ENCODE peak calls at places on chromosomes 11 and 22, in seven cellular contexts. A, M, H, K, D, S and G are unnamed samples.

GRCh38 chr11:442611-443081 is 835 bp upstream of the ANO9 start:
- DNase-seq in A (peak), D (no peak), K (no peak), H (no peak), M (no peak), S (no peak), G (no peak)

GRCh38 chr11:75422248-75423231 is 10.5 kb downstream of the KLHL35 start:
- DNase-seq in H (no peak), A (peak), D (no peak), S (no peak), M (peak), K (no peak), G (no peak)

GRCh38 chr11:5600374-5600851 is 4.0 kb downstream of the TRIM6 start:
- DNase-seq in K (peak), D (peak), S (peak), A (peak), H (peak), M (peak), G (peak)

GRCh38 chr11:46277313-46277622 is 194 bp upstream of the CREB3L1 start:
- DNase-seq in H (no peak), K (peak), A (peak), D (peak), S (no peak), M (no peak), G (no peak)

GRCh38 chr22:20563464-20563906 is 56.1 kb downstream of the MED15 start:
- DNase-seq in S (no peak), M (no peak), H (no peak), K (no peak), D (no peak), A (no peak), G (no peak)

GRCh38 chr11:113085446-113085845 is 124.2 kb downstream of the NCAM1 start:
- DNase-seq in H (no peak), A (no peak), M (no peak), S (no peak), D (no peak), K (no peak), G (no peak)

GRCh38 chr22:24819941-24820461 is 14.0 kb downstream of the SGSM1 start:
- DNase-seq in S (no peak), K (no peak), H (no peak), M (peak), D (no peak), A (peak), G (peak)

GRCh38 chr11:2088746-2089535 is 50.2 kb downstream of the IGF2 start:
- DNase-seq in H (no peak), S (no peak), K (no peak), M (peak), D (no peak), A (no peak), G (no peak)

GRCh38 chr11:26134481-26135355 is 197.2 kb upstream of the ANO3 start:
- DNase-seq in H (no peak), S (no peak), A (peak), M (no peak), D (peak), K (peak), G (peak)

GRCh38 chr11:68340784-68341556 is 28.6 kb downstream of the LRP5 start:
- DNase-seq in H (no peak), K (no peak), D (no peak), A (no peak), S (no peak), M (no peak), G (peak)